ENCODE peak calls at places on chromosome 12, in seven cellular contexts. W, O, R, X, Q, B and C are unnamed samples.
A peak's percentile ranks its signal among the peaks of the same experiment; 100 is the strongest.

GRCh38 chr12:106423291-106423690 is 65.7 kb downstream of the POLR3B start:
- DNase-seq in R (no peak), B (no peak), X (no peak), O (no peak), W (no peak), Q (no peak), C (no peak)

GRCh38 chr12:111624540-111624939 is 25.4 kb upstream of the ATXN2 start:
- DNase-seq in X (no peak), O (no peak), W (no peak), R (peak; percentile 66), B (no peak), Q (no peak), C (no peak)

GRCh38 chr12:19191563-19191962 is 62.0 kb downstream of the PLEKHA5 start:
- DNase-seq in X (no peak), Q (no peak), W (no peak), O (no peak), B (no peak), R (no peak), C (no peak)

GRCh38 chr12:111687255-111687654 is 1.4 kb downstream of the ACAD10 start:
- DNase-seq in O (peak; percentile 31), R (peak; percentile 57), B (peak; percentile 5), Q (peak; percentile 37), W (peak; percentile 27), X (no peak), C (no peak)

GRCh38 chr12:31702047-31702446 is 26.8 kb downstream of the AMN1 start:
- DNase-seq in B (no peak), Q (no peak), O (no peak), R (no peak), X (no peak), W (no peak), C (no peak)

GRCh38 chr12:65649126-65649525 is 175.2 kb upstream of the HMGA2 start:
- DNase-seq in O (no peak), B (no peak), R (no peak), W (no peak), X (no peak), Q (no peak), C (no peak)

GRCh38 chr12:45191239-45191638 is 24.7 kb upstream of the ANO6 start:
- DNase-seq in W (no peak), B (no peak), R (no peak), Q (no peak), O (peak; percentile 10), X (no peak), C (no peak)

GRCh38 chr12:52525661-52526499 is 5.7 kb upstream of the KRT5 start:
- DNase-seq in B (no peak), Q (no peak), O (no peak), W (no peak), R (no peak), X (peak; percentile 17), C (no peak)

GRCh38 chr12:92059976-92060375 is 85.7 kb downstream of the BTG1 start:
- DNase-seq in O (no peak), R (no peak), Q (no peak), W (no peak), X (no peak), B (no peak), C (no peak)

GRCh38 chr12:79689477-79690155 is 1.1 kb downstream of the PAWR start:
- DNase-seq in O (peak; percentile 27), R (no peak), B (no peak), W (peak; percentile 52), X (peak; percentile 66), Q (peak; percentile 36), C (peak; percentile 28)

GRCh38 chr12:13002301-13003097 is 2.4 kb upstream of the HEBP1 start:
- DNase-seq in Q (no peak), X (no peak), W (no peak), R (no peak), B (no peak), O (no peak), C (no peak)

GRCh38 chr12:28710882-28711281 is 438.2 kb upstream of the FAR2 start:
- DNase-seq in O (no peak), X (no peak), Q (no peak), B (no peak), R (no peak), W (no peak), C (no peak)

GRCh38 chr12:26748741-26749431 is 84.1 kb downstream of the ITPR2 start:
- DNase-seq in R (no peak), Q (no peak), W (no peak), X (no peak), O (no peak), B (peak; percentile 86), C (no peak)

GRCh38 chr12:29741342-29742241 is 42.1 kb downstream of the TMTC1 start:
- DNase-seq in R (no peak), O (no peak), W (no peak), B (no peak), X (no peak), Q (no peak), C (no peak)

GRCh38 chr12:41112903-41113302 is 75.2 kb upstream of the PDZRN4 start:
- DNase-seq in X (no peak), B (no peak), R (no peak), Q (no peak), W (no peak), O (no peak), C (no peak)

GRCh38 chr12:120247621-120248030 is 17.9 kb downstream of the PXN start:
- DNase-seq in X (no peak), W (no peak), Q (no peak), R (no peak), O (no peak), B (no peak), C (no peak)

DNA sequence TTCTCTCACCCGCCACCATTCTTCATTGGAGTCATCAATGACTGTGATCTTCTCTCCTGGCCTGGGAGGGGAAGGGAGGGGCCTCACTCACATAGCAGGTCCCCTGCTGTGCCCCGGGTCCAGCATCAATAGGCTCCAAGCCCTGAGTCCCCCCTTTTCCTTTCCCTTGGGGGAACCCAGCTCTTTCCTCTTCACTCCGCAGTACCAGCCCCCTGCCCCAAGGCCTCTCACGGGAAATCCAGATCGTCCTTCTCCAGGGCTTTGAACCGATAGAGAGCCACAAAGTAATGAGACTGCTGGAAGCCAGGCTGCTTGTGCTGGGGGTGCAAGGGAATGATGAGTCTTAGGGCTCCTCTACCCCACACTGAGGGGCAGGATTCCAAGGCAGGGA is 6.7 kb downstream of the STAC3 start:
- DNase-seq in Q (no peak), W (no peak), X (no peak), R (no peak), O (no peak), B (no peak), C (no peak)
- TF ChIP-seq TAF1 in Q (no peak), W (no peak), X (no peak), R (no peak), O (no peak), B (no peak), C (no peak)

GRCh38 chr12:15038137-15038536 is 65.3 kb downstream of the PDE6H start:
- DNase-seq in O (no peak), W (no peak), B (no peak), X (no peak), R (no peak), Q (no peak), C (no peak)

GRCh38 chr12:15035185-15035584 is 62.3 kb downstream of the PDE6H start:
- DNase-seq in W (no peak), R (no peak), O (no peak), X (no peak), B (no peak), Q (no peak), C (no peak)

GRCh38 chr12:15033029-15033428 is 60.2 kb downstream of the PDE6H start:
- DNase-seq in R (no peak), X (no peak), B (no peak), Q (no peak), W (no peak), O (no peak), C (no peak)

DNA sequence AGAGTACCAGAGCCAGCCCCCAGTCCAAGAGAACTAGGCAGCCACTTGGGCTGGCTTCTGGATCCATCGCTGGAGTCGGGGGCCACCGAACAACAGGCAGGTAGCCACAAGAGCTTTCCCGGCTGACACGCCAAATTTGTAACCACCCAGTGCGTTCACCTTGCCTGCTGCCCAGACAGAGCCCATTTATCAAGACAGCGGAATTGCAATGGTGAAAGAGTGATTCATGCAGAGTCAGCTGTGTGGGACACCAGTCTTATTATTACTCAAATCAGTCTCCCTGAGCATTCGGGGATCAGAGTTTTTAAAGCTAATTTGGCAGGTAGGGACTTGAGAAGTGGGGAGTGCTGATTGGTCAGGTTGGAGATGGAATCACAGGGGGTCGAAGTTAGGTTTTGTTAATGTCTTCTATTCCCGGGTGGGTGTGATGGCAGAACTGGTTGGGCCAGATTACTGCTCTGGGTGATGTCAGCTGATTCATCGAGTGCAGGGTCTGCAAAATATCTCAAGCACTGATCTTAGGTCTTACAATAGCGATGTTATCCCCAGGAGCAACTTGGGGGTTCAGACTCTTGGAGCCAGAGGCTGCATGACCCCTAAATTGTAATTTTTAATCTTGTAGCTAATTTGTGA is 64.4 kb downstream of the PDE6H start:
- DNase-seq in X (no peak), O (no peak), B (no peak), W (no peak), Q (no peak), R (no peak), C (no peak)
- TF ChIP-seq TAF1 in X (no peak), O (no peak), B (no peak), W (no peak), Q (no peak), R (no peak), C (no peak)

DNA sequence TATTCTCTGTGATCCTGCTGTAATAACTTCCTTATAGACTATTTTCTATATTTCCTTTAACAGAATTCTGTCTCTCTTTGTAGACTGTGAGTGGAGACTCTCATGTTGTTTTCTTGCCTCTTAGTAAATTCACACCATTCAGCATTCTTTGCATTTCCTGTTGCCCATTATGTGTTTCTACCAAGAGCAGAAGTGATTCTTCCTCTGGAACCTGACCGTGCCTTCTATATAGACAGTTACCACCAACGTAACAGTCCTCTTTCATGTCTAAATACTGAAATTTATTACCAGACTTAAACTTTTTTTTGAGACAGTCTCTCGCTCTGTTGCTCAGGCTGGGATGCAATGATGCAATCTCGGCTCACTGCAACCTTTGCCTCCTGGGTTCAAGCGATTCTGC is 31.1 kb downstream of the METAP2 start:
- DNase-seq in R (no peak), X (no peak), O (no peak), B (no peak), W (no peak), Q (no peak), C (no peak)
- TF ChIP-seq TAF1 in R (no peak), X (no peak), O (no peak), B (no peak), W (no peak), Q (no peak), C (no peak)

DNA sequence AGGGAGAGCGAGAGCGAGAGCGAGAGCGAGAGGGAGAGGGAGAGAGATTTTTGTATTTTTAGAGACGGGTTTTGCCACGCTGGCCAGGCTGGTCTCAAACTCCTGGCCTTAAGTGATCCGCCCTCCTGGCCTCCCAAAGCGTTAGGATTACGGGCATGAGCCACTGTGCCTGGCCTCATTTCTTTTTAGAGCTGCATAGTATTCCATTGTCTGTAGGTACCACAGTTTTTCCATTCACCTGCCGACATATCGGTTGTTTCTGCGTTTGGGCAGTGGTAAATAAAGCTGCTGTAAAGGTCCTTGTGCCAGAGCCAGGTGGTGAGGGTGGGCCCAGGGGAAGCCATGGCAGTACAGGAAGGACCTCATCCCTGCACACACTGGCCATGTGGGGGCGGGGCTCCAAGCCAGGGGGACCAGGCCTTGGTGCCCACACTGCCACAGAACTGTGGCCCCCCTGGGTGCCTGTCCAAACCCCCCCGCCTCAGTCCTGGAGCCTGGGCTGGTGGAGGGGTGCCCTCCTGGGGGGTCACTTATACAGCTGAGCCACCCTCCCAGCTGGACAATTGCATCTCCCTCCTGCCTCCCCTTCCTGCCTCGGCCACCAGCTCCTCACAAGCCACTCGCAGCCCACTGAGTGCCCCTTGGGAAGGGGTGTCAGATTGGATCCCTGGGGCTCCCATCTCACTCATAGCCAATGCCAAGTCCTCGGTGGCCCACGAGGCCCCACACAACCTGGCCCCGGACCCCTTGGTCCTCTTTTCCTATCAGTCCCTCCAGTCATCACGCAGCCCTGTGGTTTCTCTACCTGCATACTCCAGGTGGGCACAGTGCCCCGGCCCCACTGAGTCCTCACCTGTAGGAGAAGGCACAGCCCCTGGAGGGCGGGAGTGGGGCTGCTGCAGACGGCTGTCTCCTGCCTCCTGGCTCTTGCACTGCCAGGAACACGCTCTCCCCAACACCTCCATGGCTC is 1.7 kb upstream of the PUS1 start:
- DNase-seq in Q (no peak), R (no peak), O (no peak), X (no peak), B (no peak), W (peak; percentile 16), C (no peak)
- TF ChIP-seq TAF1 in Q (no peak), R (no peak), O (no peak), X (no peak), B (no peak), W (no peak), C (no peak)